ENCODE peak calls at places on chromosomes 2 and 18, in six cellular contexts. F, P, G, M, Y and I are unnamed samples.

GRCh38 chr2:176079851-176080539 is 3.8 kb downstream of the EVX2 start:
- DNase-seq in M (no peak), F (no peak), G (peak), P (no peak), Y (no peak), I (peak)

GRCh38 chr2:49044680-49045079 is 109.6 kb downstream of the FSHR start:
- DNase-seq in M (no peak), P (no peak), F (no peak), G (peak), Y (peak), I (peak)

GRCh38 chr2:117618607-117619006 is 195.9 kb upstream of the DDX18 start:
- DNase-seq in P (no peak), M (no peak), F (no peak), G (no peak), Y (no peak), I (no peak)

GRCh38 chr18:54684786-54685185 is 93.7 kb downstream of the DYNAP start:
- DNase-seq in G (peak), Y (no peak), M (no peak), P (peak), F (no peak), I (peak)

GRCh38 chr18:44701227-44701626 is 20.5 kb downstream of the SETBP1 start:
- DNase-seq in Y (no peak), M (no peak), F (no peak), P (no peak), G (no peak), I (no peak)

GRCh38 chr2:160375037-160375436 is 118.6 kb downstream of the RBMS1 start:
- DNase-seq in G (no peak), P (peak), Y (no peak), F (no peak), M (no peak), I (no peak)

GRCh38 chr2:23420091-23420839 is 35.3 kb downstream of the KLHL29 start:
- DNase-seq in M (no peak), Y (no peak), F (no peak), P (no peak), G (peak), I (no peak)

GRCh38 chr18:34744569-34744968 is 34.5 kb downstream of the DTNA start:
- DNase-seq in P (no peak), F (no peak), G (no peak), M (no peak), Y (no peak), I (no peak)

GRCh38 chr2:95383635-95384027 is 18.9 kb upstream of the FAHD2A start:
- DNase-seq in Y (no peak), P (no peak), F (no peak), G (no peak), M (no peak), I (no peak)

GRCh38 chr18:49788327-49788908 is 24.9 kb downstream of the ACAA2 start:
- DNase-seq in G (no peak), F (no peak), Y (no peak), M (peak), P (peak), I (no peak)
- H2AFZ ChIP-seq in G (no peak), F (peak), Y (no peak), M (no peak), P (peak), I (peak)

DNA sequence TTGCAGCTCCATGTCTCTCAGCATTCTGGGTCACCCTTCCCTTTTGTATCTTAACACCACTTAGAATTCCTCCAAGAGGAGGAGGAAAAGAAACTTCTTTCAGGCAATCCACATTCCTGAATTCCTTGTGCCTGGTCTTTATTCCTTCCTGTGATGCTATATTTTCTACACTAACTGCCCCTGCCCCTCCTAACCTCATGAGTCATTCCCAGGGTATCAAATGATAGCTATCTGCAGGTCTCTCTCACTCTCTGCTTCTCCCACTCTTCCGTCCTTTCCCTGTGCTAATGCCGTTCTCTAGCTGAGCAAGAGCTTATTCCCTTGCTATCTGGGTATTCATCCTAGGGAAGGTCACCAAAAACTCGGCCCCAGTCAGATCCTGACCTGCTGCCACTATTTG is 395.0 kb upstream of the TCF4 start:
- DNase-seq in Y (no peak), M (no peak), P (peak), F (no peak), G (no peak), I (no peak)
- H2AFZ ChIP-seq in Y (no peak), M (no peak), P (no peak), F (no peak), G (peak), I (peak)

GRCh38 chr2:197195591-197195990 is 115.0 kb downstream of the ANKRD44 start:
- DNase-seq in G (no peak), F (no peak), M (no peak), Y (no peak), P (no peak), I (no peak)

GRCh38 chr2:197198890-197199289 is 111.7 kb downstream of the ANKRD44 start:
- DNase-seq in P (no peak), F (no peak), G (peak), M (peak), Y (no peak), I (no peak)

GRCh38 chr2:197200056-197200455 is 110.5 kb downstream of the ANKRD44 start:
- DNase-seq in M (no peak), Y (no peak), P (no peak), F (no peak), G (no peak), I (no peak)

GRCh38 chr2:197197808-197198409 is 112.7 kb downstream of the ANKRD44 start:
- DNase-seq in M (no peak), F (no peak), Y (no peak), P (no peak), G (no peak), I (no peak)

GRCh38 chr2:197196737-197197136 is 113.8 kb downstream of the ANKRD44 start:
- DNase-seq in G (no peak), F (no peak), Y (no peak), M (peak), P (no peak), I (no peak)
- H2AFZ ChIP-seq in G (no peak), F (no peak), Y (no peak), M (peak), P (no peak), I (no peak)

GRCh38 chr2:85814802-85815550 is 61.2 kb downstream of the ATOH8 start:
- DNase-seq in M (no peak), P (no peak), G (no peak), F (no peak), Y (no peak), I (no peak)

GRCh38 chr2:85811850-85812735 is 58.3 kb downstream of the ATOH8 start:
- DNase-seq in F (no peak), G (no peak), M (no peak), P (no peak), Y (no peak), I (peak)

GRCh38 chr2:85813211-85813977 is 59.6 kb downstream of the ATOH8 start:
- DNase-seq in P (no peak), M (no peak), F (no peak), G (no peak), Y (no peak), I (no peak)

GRCh38 chr2:85811173-85811849 is 57.5 kb downstream of the ATOH8 start:
- DNase-seq in Y (no peak), M (no peak), F (no peak), P (peak), G (no peak), I (peak)

GRCh38 chr2:85813978-85814801 is 60.4 kb downstream of the ATOH8 start:
- DNase-seq in M (peak), P (peak), G (peak), F (peak), Y (peak), I (peak)
- H2AFZ ChIP-seq in M (no peak), P (no peak), G (no peak), F (no peak), Y (no peak), I (no peak)

DNA sequence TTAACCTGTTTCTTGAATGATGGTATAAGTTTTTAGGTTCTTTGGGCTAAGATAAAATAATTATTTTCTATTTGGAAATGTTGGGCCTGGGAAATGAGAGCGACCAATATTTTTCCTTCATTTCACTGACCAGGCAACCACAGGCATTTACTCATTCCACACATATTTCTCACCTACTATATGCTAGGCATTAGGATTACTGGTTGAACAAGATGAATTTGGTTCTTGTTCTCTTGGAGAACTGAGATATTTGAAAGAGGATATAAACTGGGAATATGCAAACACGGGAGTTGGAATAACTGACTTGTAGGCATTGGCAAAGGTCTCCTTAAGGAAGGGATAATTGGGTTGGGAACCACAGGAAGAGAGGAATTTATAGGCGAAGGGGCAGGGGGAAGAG is 3.9 kb upstream of the MYL1 start:
- DNase-seq in M (no peak), F (no peak), Y (no peak), G (no peak), P (peak), I (no peak)
- H2AFZ ChIP-seq in M (no peak), F (peak), Y (no peak), G (no peak), P (no peak), I (no peak)

GRCh38 chr18:76697441-76697901 is 124.9 kb upstream of the ZNF236 start:
- DNase-seq in Y (no peak), F (no peak), M (no peak), G (no peak), P (peak), I (no peak)
- H2AFZ ChIP-seq in Y (no peak), F (no peak), M (peak), G (no peak), P (peak), I (peak)

GRCh38 chr2:73383036-73383435 is 2.6 kb upstream of the ALMS1 start:
- DNase-seq in Y (no peak), P (no peak), F (no peak), M (no peak), G (no peak), I (no peak)
- H2AFZ ChIP-seq in Y (no peak), P (no peak), F (no peak), M (no peak), G (no peak), I (no peak)